ENCODE peak calls at places on chromosomes 13 and 19, in six cellular contexts. O is endothelial cell of umbilical vein, E is heart left ventricle, Y is ovary, A is suprapubic skin, T is tibial nerve. N is an unnamed sample.

GRCh38 chr19:41707502-41707812 is 969 bp upstream of the CEACAM5 start:
- DNase-seq in A (no peak), T (no peak), Y (no peak), E (no peak), O (no peak), N (peak; percentile 27)

GRCh38 chr19:33440682-33441081 is 67.2 kb downstream of the CEBPG start:
- DNase-seq in T (no peak), Y (peak; percentile 7), O (no peak), A (no peak), E (peak; percentile 25), N (peak; percentile 42)

GRCh38 chr13:100176781-100177389 is 88.0 kb downstream of the PCCA start:
- DNase-seq in T (no peak), O (peak; percentile 18), Y (no peak), E (no peak), A (no peak), N (no peak)

GRCh38 chr19:53903055-53903680 is 5.9 kb upstream of the CACNG7 start:
- DNase-seq in A (no peak), E (no peak), T (no peak), Y (no peak), O (peak; percentile 46), N (no peak)

GRCh38 chr19:11256189-11256588 is 6.1 kb downstream of the DOCK6 start:
- DNase-seq in T (no peak), Y (peak; percentile 78), O (peak; percentile 60), E (peak; percentile 84), A (no peak), N (no peak)

GRCh38 chr13:113164492-113164891 is 6.0 kb downstream of the PROZ start:
- DNase-seq in O (no peak), Y (no peak), A (no peak), T (no peak), E (no peak), N (no peak)

GRCh38 chr13:113157929-113158747 is at the start of gene PROZ:
- DNase-seq in Y (no peak), T (no peak), A (no peak), E (no peak), O (no peak), N (peak; percentile 90)

GRCh38 chr13:59931621-59932020 is 232.1 kb downstream of the DIAPH3 start:
- DNase-seq in A (no peak), T (no peak), Y (no peak), E (no peak), O (no peak), N (no peak)

GRCh38 chr13:97281028-97281427 is 58.9 kb downstream of the MBNL2 start:
- DNase-seq in A (no peak), T (no peak), E (no peak), Y (no peak), O (no peak), N (no peak)

GRCh38 chr19:54137913-54138776 is 583 bp downstream of the CNOT3 start:
- DNase-seq in A (no peak), E (no peak), T (no peak), O (no peak), Y (peak; percentile 62), N (no peak)

GRCh38 chr13:107322228-107322627 is 754.3 kb upstream of the ARGLU1 start:
- DNase-seq in O (peak; percentile 2), A (no peak), Y (no peak), E (no peak), T (no peak), N (no peak)

GRCh38 chr13:42959615-42960014 is 32.4 kb downstream of the EPSTI1 start:
- DNase-seq in A (no peak), O (peak; percentile 26), T (no peak), E (no peak), Y (no peak), N (no peak)

GRCh38 chr13:51614350-51614786 is 30.1 kb downstream of the WDFY2 start:
- DNase-seq in T (no peak), E (no peak), Y (no peak), O (no peak), A (peak; percentile 74), N (no peak)

GRCh38 chr19:39937094-39937493 is 2.7 kb upstream of the FCGBP start:
- DNase-seq in A (no peak), Y (no peak), O (no peak), T (no peak), E (no peak), N (no peak)

GRCh38 chr19:19670070-19670551 is 1.5 kb downstream of the ZNF101 start:
- DNase-seq in A (no peak), Y (no peak), E (no peak), O (no peak), T (no peak), N (no peak)

GRCh38 chr13:54611400-54611799 is 1582.8 kb downstream of the OLFM4 start:
- DNase-seq in A (no peak), Y (no peak), O (no peak), E (no peak), T (no peak), N (no peak)

GRCh38 chr19:41327499-41328156 is 17.7 kb downstream of the CCDC97 start:
- DNase-seq in T (no peak), O (peak; percentile 88), Y (peak; percentile 43), A (peak; percentile 89), E (peak; percentile 91), N (peak; percentile 81)

GRCh38 chr19:40948580-40949299 is 42.3 kb upstream of the CYP2B6 start:
- DNase-seq in O (no peak), T (no peak), A (no peak), Y (no peak), E (no peak), N (no peak)

GRCh38 chr13:45796421-45796960 is 55.1 kb downstream of the SIAH3 start:
- DNase-seq in A (no peak), O (no peak), Y (no peak), T (no peak), E (no peak), N (no peak)

GRCh38 chr19:43664008-43664407 is 6.0 kb downstream of the PLAUR start:
- DNase-seq in A (no peak), O (peak; percentile 72), Y (no peak), T (no peak), E (no peak), N (no peak)

GRCh38 chr19:43667524-43668405 is 2.2 kb downstream of the PLAUR start:
- DNase-seq in T (no peak), A (peak; percentile 77), Y (peak; percentile 99), E (no peak), O (no peak), N (peak; percentile 95)

GRCh38 chr19:43673702-43674629 is 4.0 kb upstream of the PLAUR start:
- DNase-seq in Y (no peak), E (no peak), A (no peak), T (no peak), O (no peak), N (no peak)

GRCh38 chr19:43672061-43672679 is 2.2 kb upstream of the PLAUR start:
- DNase-seq in E (no peak), T (no peak), A (no peak), O (no peak), Y (no peak), N (no peak)

DNA sequence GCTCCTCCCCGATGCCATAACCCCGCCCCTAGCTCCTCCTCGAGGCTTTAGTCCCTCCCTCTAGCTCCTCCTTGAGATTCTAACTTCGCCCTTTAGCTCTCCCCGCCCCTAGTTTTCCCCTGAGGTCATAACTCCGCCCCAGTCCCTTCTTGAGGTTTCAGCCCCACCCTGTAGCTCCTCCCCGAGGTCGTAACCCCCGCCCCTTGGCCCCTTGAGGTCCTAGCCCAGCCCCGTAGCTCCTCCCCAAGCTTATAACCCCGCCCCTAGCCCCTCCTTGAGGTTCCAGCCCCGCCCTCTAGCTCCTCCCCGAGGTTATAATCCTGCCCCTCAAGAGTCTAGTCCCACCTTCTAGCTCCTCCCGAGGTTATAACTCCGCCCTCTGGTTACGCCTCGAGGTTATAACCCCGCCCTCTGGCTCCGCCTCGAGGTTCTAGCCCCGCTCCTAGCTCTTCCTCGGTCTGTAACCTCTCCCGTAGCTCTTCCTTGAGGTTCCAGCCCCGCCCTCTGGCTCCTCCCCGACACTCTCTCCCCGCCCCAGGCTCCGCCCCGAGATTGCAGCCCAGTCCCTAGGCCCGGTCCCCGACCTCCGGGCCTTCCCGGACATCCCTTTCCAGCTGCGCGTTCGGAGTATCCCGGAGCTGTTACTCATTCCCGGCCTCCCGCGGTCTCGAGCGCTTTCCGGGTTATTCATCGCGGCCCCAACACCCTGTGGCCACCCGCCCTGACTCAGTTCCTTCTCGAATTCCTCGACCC is 1.4 kb downstream of the PLAUR start:
- DNase-seq in Y (peak; percentile 100), T (peak; percentile 99), O (peak; percentile 99), E (peak; percentile 98), A (peak; percentile 100), N (peak; percentile 97)
- H3K27ac ChIP-seq in Y (peak overlapping the region; percentile 84), T (peak overlapping the region; percentile 90), O (peak overlapping the region; percentile 98), E (peak overlapping the region; percentile 92), A (peak overlapping the region; percentile 94), N (peak overlapping the region; percentile 78)

DNA sequence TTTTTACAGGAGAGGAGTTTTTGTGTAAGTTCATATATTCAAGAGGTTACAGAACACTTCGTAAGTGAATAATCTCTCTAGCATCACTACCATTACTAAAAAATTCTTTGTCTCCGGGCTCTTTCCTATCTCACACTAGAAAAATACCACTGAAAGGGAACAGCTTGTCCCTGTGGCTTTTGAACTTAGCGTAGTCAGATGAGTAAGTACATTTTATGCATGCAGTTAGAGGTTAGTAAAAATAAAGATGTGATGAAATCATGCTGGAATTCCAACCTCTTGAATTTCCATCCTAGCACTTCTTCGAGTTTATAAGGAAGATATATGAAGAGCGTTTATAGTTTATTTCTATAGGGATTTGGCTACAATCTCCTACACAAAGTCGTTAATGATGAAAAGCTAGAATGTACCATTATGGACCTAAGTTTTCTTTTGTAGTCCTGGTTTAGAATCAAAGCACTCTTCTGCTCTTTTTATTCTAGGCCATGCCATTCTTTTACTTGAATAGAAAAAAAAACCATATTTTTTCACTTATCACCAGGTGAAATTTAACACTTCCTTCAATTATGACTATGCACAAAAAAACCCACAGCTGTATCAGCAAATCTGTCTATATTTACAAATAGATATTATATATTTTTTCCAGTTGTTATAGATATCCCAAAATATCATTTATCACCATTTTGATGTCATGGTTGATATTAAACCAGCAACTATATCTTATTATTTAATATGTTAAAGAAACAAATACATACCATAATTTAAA is 139.9 kb upstream of the PCDH9 start:
- DNase-seq in Y (no peak), E (no peak), O (no peak), A (no peak), T (no peak), N (no peak)
- TF ChIP-seq POLR2A in Y (no peak), E (no peak), O (no peak), A (no peak), T (no peak), N (no peak)

GRCh38 chr19:12970070-12970820 is 869 bp downstream of the DAND5 start:
- DNase-seq in E (no peak), T (no peak), A (no peak), Y (no peak), O (no peak), N (no peak)
- H3K27ac ChIP-seq in E (peak overlapping the region; percentile 86), T (no peak overlapping the region), A (no peak overlapping the region), Y (no peak overlapping the region), O (no peak overlapping the region), N (no peak overlapping the region)

DNA sequence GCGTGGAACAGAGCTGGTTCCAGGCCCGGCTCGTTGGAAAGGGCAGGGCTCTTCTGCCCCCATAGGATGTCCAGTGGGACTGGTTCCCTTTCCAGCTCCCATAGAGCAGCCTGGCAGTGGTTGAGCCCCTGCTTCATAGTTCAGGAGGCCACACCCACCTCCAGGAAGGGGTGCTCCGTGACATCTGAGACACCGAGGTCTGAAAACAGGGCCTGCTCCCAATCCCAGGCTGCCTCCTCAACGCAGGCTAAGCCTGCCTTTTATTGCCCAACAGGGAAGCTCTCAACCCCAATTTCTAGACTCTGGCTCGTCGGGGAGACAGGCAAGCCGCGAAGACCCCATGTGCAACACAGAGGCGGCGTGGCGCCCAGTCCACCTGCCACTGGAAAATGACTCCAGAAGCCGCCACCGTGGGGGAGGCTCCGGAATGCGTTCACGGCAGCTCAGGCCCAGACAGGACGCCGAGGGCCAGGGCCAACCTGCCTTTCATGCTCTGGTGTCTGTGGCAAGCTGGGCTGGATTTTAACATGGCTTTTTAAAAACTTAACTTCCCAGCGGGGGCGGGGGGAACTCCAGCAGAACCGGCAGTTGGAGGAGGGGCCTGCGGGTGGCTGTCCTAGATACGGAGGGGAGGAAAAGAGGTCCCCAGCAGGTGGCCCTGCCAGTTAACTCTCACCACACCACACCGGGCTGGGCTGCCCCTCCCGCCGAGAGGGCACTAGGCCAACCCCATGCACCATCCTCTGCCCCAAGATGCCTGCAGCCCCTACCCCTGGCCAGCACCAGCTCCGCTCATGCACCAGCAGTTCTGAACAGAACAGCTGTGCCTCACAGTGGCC is 17.9 kb upstream of the TINCR start:
- DNase-seq in E (no peak), T (no peak), O (no peak), A (no peak), Y (no peak), N (no peak)
- TF ChIP-seq POLR2A in E (no peak), T (no peak), O (no peak), A (no peak), Y (no peak), N (no peak)